ENCODE peak calls at places on chromosomes 4 and X, in four cellular contexts. A is K562, D is gastrocnemius medialis, N is HCT116. T is an unnamed sample.

GRCh38 chr4:8393593-8394038 is 46.9 kb downstream of the ACOX3 start:
- ATAC-seq in N (peak; percentile 47), D (peak; percentile 81), A (no peak), T (peak; percentile 87)

GRCh38 chrX:13165747-13166146 is 121.3 kb upstream of the FAM9C start:
- ATAC-seq in D (no peak), N (no peak), A (no peak), T (no peak)

GRCh38 chr4:138555584-138555983 is 313.4 kb upstream of the SLC7A11 start:
- ATAC-seq in D (no peak), N (peak; percentile 62), A (peak; percentile 95), T (no peak)

GRCh38 chr4:40954119-40954668 is 204.4 kb downstream of the NSUN7 start:
- ATAC-seq in D (peak; percentile 76), N (no peak), A (no peak), T (peak; percentile 40)

GRCh38 chr4:10212400-10212799 is 95.8 kb upstream of the WDR1 start:
- ATAC-seq in D (no peak), N (no peak), A (no peak), T (no peak)

GRCh38 chrX:142686206-142686605 is 339.5 kb upstream of the SPANXN4 start:
- ATAC-seq in D (no peak), N (no peak), A (no peak), T (no peak)

GRCh38 chr4:170001688-170002267 is 24.4 kb downstream of the MFAP3L start:
- ATAC-seq in D (no peak), N (no peak), A (no peak), T (no peak)

GRCh38 chr4:183205682-183206081 is 106.6 kb downstream of the WWC2 start:
- ATAC-seq in N (no peak), A (no peak), D (no peak), T (no peak)

GRCh38 chr4:123449362-123449761 is 52.8 kb downstream of the SPRY1 start:
- ATAC-seq in A (no peak), D (no peak), N (no peak), T (no peak)

GRCh38 chrX:120718969-120719368 is 89.1 kb upstream of the C1GALT1C1 start:
- ATAC-seq in A (no peak), N (no peak), D (no peak), T (no peak)

GRCh38 chrX:150902434-150903109 is 4.1 kb upstream of the CD99L2 start:
- ATAC-seq in D (no peak), N (no peak), A (no peak), T (no peak)

GRCh38 chr4:71663780-71664179 is 120.1 kb downstream of the GC start:
- ATAC-seq in N (no peak), A (no peak), D (no peak), T (no peak)

GRCh38 chr4:186132577-186133277 is 28.2 kb downstream of the FAM149A start:
- ATAC-seq in D (no peak), N (peak; percentile 96), A (peak; percentile 70), T (no peak)

GRCh38 chrX:35445912-35446311 is 352.2 kb upstream of the MAGEB16 start:
- ATAC-seq in A (no peak), N (no peak), D (no peak), T (no peak)

GRCh38 chr4:101031971-101032370 is 315.4 kb downstream of the PPP3CA start:
- ATAC-seq in A (no peak), N (no peak), D (no peak), T (no peak)

GRCh38 chrX:100447563-100448397 is 37.7 kb upstream of the PCDH19 start:
- ATAC-seq in N (peak; percentile 91), A (peak; percentile 71), D (no peak), T (peak; percentile 50)

GRCh38 chr4:7781361-7781760 is 158.3 kb downstream of the AFAP1 start:
- ATAC-seq in D (no peak), N (no peak), A (peak; percentile 40), T (no peak)

GRCh38 chr4:95105112-95105511 is 347.4 kb downstream of the BMPR1B start:
- ATAC-seq in N (no peak), A (no peak), D (peak; percentile 64), T (no peak)

GRCh38 chr4:145315828-145316227 is 135.4 kb upstream of the OTUD4 start:
- ATAC-seq in A (no peak), N (no peak), D (no peak), T (no peak)

GRCh38 chr4:112735474-112735951 is 98.6 kb downstream of the LARP7 start:
- ATAC-seq in D (no peak), A (no peak), N (no peak), T (no peak)

GRCh38 chr4:15368906-15369305 is 58.9 kb upstream of the C1QTNF7 start:
- ATAC-seq in N (no peak), A (no peak), D (no peak), T (no peak)

GRCh38 chrX:110087485-110088356 is 84.8 kb downstream of the TMEM164 start:
- ATAC-seq in A (peak; percentile 55), N (peak; percentile 90), D (peak; percentile 94), T (no peak)

GRCh38 chrX:153410888-153411254 is 401 bp upstream of the ZFP92 start:
- ATAC-seq in N (no peak), A (no peak), D (no peak), T (no peak)

GRCh38 chrX:153412746-153413720 is 1.8 kb downstream of the ZFP92 start:
- ATAC-seq in N (no peak), D (no peak), A (no peak), T (no peak)

GRCh38 chrX:153410328-153410727 is 944 bp upstream of the ZFP92 start:
- ATAC-seq in N (no peak), D (no peak), A (no peak), T (no peak)

GRCh38 chrX:153411988-153412574 is 809 bp downstream of the ZFP92 start:
- ATAC-seq in N (no peak), A (no peak), D (no peak), T (no peak)

DNA sequence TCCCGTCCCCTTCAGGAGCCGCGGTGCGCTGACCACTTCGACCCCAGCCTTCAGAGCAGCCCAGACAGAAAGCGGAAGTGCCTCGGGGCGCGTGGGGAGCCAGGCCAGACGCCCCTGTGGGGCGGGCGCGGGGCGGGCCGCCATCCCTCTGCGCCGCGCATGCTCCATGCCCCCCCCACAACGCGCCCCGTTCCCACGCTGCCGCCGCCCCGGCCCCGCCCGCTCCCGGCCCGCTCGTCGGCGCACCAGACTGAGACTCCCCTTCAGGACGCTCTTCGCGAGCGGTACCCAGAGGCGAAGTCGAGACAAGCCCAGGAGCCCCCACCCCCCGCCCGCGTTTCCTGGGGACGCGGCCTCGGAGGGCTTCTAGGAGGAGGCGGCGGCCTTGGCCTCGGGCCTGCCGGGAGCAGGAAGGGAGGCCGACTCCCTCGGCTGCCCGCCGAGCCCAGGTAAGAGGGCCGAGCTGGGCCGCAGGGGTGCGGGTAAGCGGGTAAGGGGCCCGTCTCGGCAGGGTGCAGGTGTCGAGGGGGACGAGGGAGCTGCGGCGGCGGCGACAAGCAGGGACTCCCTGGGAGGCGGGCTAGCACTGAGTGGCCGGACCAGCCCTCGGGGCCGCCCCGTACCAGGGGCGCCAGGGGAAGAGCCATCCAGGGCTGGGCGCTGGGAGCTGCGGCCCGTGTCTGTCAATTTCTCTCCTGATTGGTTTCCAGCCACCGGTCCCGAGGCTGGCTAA is at the start of gene ZFP92:
- ATAC-seq in N (no peak), D (no peak), A (peak; percentile 91), T (peak; percentile 52)
- TF ChIP-seq POLR2A in N (no peak), D (no peak), A (peak; percentile 58), T (no peak)

DNA sequence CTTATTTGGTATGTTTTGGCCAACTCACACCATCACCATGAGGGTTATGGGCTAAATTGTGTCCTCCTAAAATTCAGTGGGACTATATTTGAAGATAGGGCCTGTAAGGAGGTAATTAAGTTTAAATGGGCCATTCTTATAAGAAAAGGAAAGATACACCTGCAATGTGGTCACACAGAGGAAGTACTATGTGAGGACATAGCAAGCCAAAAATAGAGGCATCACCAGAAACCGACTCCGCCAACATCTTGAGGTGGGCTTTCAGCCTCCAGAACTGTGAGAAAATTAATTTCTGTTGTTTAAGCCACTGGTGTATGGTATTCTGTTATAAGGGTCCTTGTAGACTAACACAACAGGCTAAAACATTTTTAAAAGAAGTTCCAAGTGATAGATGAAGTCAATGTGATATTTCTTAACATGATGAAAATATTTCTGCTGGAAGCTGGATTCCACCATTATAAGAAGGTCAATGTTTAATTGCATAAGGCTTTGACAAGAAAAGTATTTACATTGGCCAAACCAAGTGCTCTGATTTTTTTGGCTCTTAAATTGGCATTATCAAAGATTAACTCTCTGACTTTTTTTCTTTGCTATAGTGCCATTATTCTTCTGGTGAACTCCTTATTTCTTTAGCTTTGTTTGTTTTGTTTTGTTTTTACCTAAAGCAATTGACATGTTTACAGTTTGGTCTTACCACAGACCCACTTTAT is 540.9 kb downstream of the PPARGC1A start:
- ATAC-seq in D (peak; percentile 14), A (no peak), N (no peak), T (no peak)
- H3K27ac ChIP-seq in D (no peak overlapping the region), A (no peak overlapping the region), N (no peak overlapping the region), T (no peak overlapping the region)

DNA sequence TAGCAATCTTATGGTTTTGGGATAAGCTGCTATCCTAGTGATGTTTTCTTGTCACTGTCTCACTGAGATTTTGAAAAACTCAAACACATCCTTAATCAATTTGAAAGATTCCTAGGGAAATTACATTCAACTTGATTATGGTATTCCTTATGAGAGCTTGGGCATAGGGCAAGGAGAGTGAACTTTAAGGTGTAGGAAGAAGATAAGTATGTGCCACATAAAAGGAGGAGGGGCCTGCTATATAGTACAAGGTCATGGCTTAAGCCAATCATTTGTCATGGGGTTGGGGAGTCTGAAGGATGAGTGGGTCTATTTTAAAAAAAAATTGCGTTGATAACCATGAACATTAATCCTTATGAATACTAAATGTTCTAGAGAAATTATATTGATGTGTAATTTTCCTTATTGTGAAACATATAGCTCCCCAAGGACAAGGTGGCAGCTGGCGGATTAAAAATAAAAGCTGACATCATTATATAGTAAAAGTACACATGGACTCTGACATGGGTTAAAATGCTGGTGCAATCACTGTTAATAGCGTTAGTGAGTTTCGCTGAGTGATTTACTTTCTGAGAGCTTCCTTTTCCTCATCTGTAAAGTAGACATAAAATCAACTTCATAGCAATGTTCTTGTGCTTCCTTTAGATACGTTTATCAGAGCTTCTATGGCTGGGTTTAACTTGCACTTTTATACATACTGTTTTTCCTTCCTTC is 17.4 kb downstream of the GALNT7 start:
- ATAC-seq in A (peak; percentile 58), D (no peak), N (no peak), T (no peak)
- TF ChIP-seq POLR2A in A (no peak), D (no peak), N (no peak), T (no peak)

DNA sequence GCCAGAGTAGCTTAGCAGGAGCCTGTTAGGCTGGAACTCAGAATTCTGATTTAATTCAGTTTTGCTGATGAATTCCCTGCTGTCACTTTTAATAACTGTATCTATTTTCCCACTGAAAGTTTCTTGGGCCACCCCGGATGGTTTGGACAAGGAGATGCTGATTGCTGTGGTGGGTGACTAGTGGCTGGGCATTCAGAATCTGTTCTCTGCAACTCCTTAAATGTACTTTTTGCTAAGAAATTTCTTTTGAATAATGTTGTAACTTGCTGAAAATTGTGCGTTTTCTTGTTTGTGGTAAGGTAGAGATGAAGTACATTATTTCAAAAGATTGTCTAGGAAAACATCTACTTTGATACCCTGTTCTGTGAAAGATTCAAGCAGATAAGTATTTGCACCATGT is 2.4 kb downstream of the TLL1 start:
- ATAC-seq in A (no peak), N (no peak), D (no peak), T (no peak)
- H3K27ac ChIP-seq in A (no peak overlapping the region), N (no peak overlapping the region), D (no peak overlapping the region), T (peak overlapping the region; percentile 79)

GRCh38 chr4:184387351-184387750 is 87.0 kb downstream of the IRF2 start:
- ATAC-seq in D (no peak), A (no peak), N (no peak), T (no peak)

GRCh38 chr4:184385705-184386141 is 88.6 kb downstream of the IRF2 start:
- ATAC-seq in N (no peak), A (peak; percentile 16), D (peak; percentile 8), T (peak; percentile 31)

GRCh38 chr4:184384810-184385557 is 89.4 kb downstream of the IRF2 start:
- ATAC-seq in A (no peak), N (no peak), D (peak; percentile 59), T (no peak)

GRCh38 chr4:184388106-184388505 is 86.2 kb downstream of the IRF2 start:
- ATAC-seq in D (no peak), A (peak; percentile 25), N (no peak), T (no peak)

GRCh38 chr4:184386271-184386781 is 88.0 kb downstream of the IRF2 start:
- ATAC-seq in D (peak; percentile 64), A (peak; percentile 87), N (no peak), T (no peak)
- TF ChIP-seq POLR2A in D (no peak), A (no peak), N (no peak), T (no peak)